ENCODE peak calls at places on chromosomes 16 and 17, in six cellular contexts. Q is HCT116, X is K562, V is NT2/D1, F is GM12878, Y is H1. Z is an unnamed sample.

GRCh38 chr16:83356986-83357385 is 450.8 kb upstream of the HSBP1 start:
- DNase-seq in Q (no peak), X (no peak), V (no peak), F (no peak), Y (no peak), Z (no peak)

GRCh38 chr16:49725651-49726050 is 130.3 kb downstream of the ZNF423 start:
- DNase-seq in Q (no peak), X (no peak), V (no peak), F (no peak), Y (no peak), Z (no peak)

GRCh38 chr16:67936124-67936875 is at the start of gene PSMB10:
- DNase-seq in Q (no peak), X (peak), V (no peak), F (no peak), Y (peak), Z (peak)

GRCh38 chr17:79808763-79809529 is 12.1 kb upstream of the CBX8 start:
- DNase-seq in Q (peak), X (no peak), V (no peak), F (no peak), Y (peak), Z (peak)

GRCh38 chr17:57213180-57213825 is 43.0 kb upstream of the MSI2 start:
- DNase-seq in Q (no peak), X (peak), V (no peak), F (no peak), Y (no peak), Z (no peak)

GRCh38 chr17:76053230-76054111 is 18.8 kb downstream of the SRP68 start:
- DNase-seq in Q (peak), X (no peak), V (no peak), F (no peak), Y (no peak), Z (no peak)

GRCh38 chr16:53372942-53373871 is 61.1 kb upstream of the RBL2 start:
- DNase-seq in Q (peak), X (peak), V (peak), F (no peak), Y (peak), Z (no peak)

GRCh38 chr17:78935419-78936323 is 10.5 kb upstream of the TIMP2 start:
- DNase-seq in Q (no peak), X (no peak), V (no peak), F (no peak), Y (no peak), Z (no peak)

GRCh38 chr17:73231363-73231762 is 30.3 kb downstream of the CPSF4L start:
- DNase-seq in Q (no peak), X (no peak), V (no peak), F (no peak), Y (no peak), Z (no peak)

GRCh38 chr17:7133424-7133823 is 18.8 kb upstream of the ASGR2 start:
- DNase-seq in Q (no peak), X (peak), V (peak), F (peak), Y (no peak), Z (peak)

GRCh38 chr17:71601894-71602504 is 518.8 kb upstream of the SOX9 start:
- DNase-seq in Q (no peak), X (no peak), V (no peak), F (no peak), Y (no peak), Z (no peak)

GRCh38 chr16:24035127-24035842 is 199.5 kb downstream of the PRKCB start:
- DNase-seq in Q (no peak), X (peak), V (no peak), F (no peak), Y (no peak), Z (no peak)

GRCh38 chr16:24036038-24036543 is 200.3 kb downstream of the PRKCB start:
- DNase-seq in Q (no peak), X (no peak), V (no peak), F (no peak), Y (no peak), Z (no peak)

GRCh38 chr16:24041834-24042631 is 206.2 kb downstream of the PRKCB start:
- DNase-seq in Q (peak), X (peak), V (peak), F (peak), Y (peak), Z (peak)

GRCh38 chr16:24037335-24037734 is 201.6 kb downstream of the PRKCB start:
- DNase-seq in Q (no peak), X (no peak), V (no peak), F (no peak), Y (no peak), Z (no peak)

DNA sequence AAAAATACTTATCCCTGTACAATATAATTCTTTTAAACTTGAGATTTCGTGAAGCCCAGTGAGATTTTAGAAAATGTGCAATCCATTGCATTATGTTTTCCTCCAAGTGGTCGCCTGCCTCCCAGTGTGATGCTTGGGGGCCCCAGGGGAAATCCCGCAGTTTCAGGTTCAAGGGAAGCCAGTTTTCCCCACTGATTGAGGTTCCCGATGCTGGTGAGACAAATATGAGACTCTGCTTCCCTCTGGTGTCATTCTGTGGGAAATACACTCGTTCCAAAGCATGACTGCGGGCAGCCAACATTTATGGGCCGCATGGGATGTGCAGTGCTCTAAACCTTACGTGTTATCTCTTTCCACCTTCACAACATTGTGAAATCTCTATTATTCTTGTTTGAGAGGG is 200.8 kb downstream of the PRKCB start:
- DNase-seq in Q (peak), X (peak), V (peak), F (no peak), Y (peak), Z (peak)
- TF ChIP-seq ZNF274 in Q (no peak), X (no peak), V (no peak), F (no peak), Y (no peak), Z (no peak)

DNA sequence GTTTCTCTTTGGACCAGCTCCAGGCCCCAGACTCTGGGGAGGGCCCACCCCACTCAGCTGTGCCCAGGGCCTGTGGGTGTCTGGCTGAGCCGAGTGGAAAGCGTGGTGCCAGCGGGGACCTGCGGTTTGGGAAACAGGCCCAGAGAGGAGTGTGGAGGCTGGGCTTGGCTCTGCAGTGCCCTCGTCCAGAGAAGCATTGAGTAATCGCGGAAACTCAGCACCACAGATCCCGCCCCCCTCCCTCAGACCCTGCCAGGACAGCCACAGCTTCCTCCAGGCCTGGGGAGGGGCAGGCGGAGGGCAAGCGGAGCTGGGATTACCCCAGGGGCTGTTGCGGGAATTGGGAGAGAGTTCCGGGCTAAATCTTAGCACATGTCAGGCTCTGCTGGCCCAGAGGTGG is 14.6 kb upstream of the PITPNA start:
- DNase-seq in Q (no peak), X (no peak), V (no peak), F (no peak), Y (no peak), Z (peak)
- TF ChIP-seq ZNF274 in Q (no peak), X (no peak), V (no peak), F (no peak), Y (no peak), Z (no peak)

GRCh38 chr17:44636562-44636961 is 19.7 kb upstream of the MEIOC start:
- DNase-seq in Q (peak), X (no peak), V (no peak), F (no peak), Y (no peak), Z (peak)
- TF ChIP-seq ZNF274 in Q (no peak), X (no peak), V (no peak), F (no peak), Y (no peak), Z (no peak)

GRCh38 chr17:77690271-77691161 is 268.0 kb upstream of the TNRC6C start:
- DNase-seq in Q (no peak), X (no peak), V (no peak), F (no peak), Y (no peak), Z (no peak)
- TF ChIP-seq ZNF274 in Q (no peak), X (no peak), V (no peak), F (no peak), Y (no peak), Z (no peak)

GRCh38 chr16:29664133-29664912 is 1.3 kb downstream of the SPN start:
- DNase-seq in Q (no peak), X (peak), V (no peak), F (no peak), Y (no peak), Z (no peak)
- TF ChIP-seq ZNF274 in Q (no peak), X (no peak), V (no peak), F (no peak), Y (no peak), Z (peak)

DNA sequence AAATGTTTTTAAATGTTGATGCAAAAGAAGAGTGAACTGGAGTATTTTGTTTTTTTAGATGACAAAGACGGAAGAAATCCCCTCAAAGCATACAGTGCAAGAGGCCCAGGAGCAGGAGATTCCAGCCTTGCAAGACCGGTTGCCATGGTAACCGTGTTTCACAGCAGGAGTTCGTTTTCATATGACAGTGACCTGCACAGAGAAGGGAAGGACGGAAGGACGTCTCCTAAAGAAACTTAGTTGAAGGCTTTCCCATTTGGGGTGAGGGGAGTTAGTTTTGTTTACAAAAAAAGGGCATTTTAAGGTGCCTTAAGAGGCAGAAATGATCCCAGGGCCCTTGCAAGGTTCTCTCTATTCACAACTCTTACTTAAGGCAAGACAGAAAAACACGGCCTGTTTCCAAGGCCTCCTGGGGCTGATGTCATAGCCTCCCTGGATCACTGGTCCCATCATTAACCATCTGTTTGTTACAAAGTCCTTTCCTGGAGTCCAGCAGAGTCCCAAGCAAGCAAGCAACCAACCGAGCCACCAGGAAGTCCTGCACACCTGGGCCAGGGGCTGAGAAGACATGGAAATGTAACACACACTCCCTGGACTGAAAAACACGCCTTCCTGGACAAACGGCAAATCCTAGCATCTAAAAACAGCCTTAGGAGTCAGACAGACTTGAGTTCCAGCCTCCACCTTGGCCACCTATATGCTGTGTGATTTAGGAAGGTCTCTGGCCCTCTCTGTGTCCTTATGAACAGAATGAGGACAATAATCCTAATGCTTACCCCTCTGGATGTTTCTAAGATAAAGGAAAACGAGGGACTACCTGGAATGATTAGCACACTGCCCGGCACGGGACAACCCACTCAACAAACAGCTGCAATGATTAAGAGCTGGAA is 30.3 kb upstream of the RPH3AL start:
- DNase-seq in Q (no peak), X (no peak), V (peak), F (no peak), Y (peak), Z (peak)
- TF ChIP-seq ZNF274 in Q (no peak), X (no peak), V (no peak), F (no peak), Y (no peak), Z (no peak)

GRCh38 chr17:4147751-4148310 is 4.8 kb downstream of the CYB5D2 start:
- DNase-seq in Q (no peak), X (no peak), V (no peak), F (no peak), Y (no peak), Z (no peak)
- TF ChIP-seq ZNF274 in Q (no peak), X (no peak), V (no peak), F (no peak), Y (no peak), Z (no peak)

DNA sequence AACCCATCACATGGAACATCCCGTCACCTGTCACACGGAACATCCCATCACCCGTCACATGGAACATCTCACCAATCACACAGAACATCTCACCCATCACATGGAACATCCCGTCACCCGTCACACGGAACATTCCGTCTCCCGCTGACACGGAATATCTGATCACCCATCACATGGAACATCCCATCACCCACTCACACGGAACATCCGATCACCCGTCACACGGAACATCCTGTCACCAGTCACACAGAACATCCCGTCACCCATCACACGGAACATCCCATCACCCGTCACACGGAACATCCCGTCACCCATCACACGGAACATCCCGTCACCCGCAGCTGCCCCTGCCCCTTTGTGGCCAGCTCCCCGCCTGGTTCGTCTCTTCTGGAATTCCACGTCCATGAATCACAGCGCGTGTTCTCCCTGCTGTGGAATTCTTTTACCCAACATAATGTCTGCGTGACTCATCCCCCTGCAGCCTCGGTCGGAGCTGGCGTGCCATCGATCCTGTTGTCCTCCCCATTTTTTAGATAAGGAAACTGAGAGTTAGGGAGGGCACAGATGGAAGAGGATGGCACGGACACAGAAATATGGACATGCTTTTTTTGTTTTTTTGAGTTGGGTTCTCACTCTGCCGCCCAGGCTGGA is 5.6 kb downstream of the CPNE7 start:
- DNase-seq in Q (peak), X (no peak), V (no peak), F (no peak), Y (no peak), Z (peak)
- TF ChIP-seq ZNF274 in Q (no peak), X (no peak), V (no peak), F (no peak), Y (no peak), Z (no peak)

DNA sequence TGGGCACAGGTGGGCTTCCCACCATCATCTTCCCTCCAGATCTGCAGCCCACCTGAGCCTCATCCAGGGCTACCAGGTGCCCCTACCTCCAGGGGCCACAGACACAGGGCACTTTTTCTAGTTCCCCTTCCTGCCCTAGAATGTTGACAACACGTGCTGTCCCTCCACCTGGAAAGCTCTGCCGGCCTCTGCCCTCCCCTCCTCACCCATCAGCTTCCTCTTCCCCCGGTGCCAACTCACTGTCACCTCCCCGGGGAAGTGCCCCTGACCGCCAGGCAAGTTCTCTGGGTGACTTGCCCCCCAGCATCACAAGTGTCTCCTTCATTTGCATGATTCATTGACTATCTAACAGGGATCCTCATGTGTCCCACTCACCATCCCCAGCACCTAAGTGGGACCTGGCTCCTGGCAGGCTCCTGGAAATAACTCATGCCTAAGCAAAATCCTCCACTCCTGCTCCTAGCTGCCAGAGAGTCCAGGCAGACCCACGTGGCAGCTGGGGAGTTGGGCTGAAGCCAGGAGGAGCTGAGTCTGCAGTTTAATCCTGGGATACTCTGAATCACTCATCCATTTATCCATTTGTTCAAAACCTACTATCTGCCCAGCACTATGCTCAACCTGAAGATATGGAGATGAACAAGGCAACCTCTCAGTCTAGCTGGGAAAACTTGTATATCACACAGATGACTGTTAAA is 304.4 kb downstream of the FOXL1 start:
- DNase-seq in Q (no peak), X (no peak), V (no peak), F (no peak), Y (no peak), Z (no peak)
- TF ChIP-seq ZNF274 in Q (no peak), X (no peak), V (no peak), F (no peak), Y (no peak), Z (no peak)

DNA sequence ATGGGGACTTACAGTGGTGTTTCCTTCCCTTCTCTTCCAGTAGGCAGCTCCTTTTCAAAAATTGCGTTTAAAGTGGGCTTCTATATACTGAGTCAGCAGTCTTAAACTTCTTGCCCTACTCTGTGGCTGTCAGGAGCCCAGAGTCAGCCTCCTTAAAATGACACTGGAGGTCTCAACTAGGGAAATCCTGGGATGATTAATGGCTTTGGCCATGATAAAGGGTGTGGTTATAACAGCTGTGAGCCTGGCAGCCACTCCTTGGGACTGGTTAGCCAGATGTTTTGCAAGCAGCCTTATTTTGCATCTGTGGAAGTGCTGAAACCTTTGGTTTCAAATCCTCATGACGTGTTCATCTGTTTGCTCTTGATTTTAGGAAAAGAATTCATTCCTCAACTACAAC is 25.0 kb downstream of the TAC4 start:
- DNase-seq in Q (no peak), X (peak), V (no peak), F (no peak), Y (no peak), Z (no peak)
- TF ChIP-seq ZNF274 in Q (no peak), X (no peak), V (no peak), F (no peak), Y (no peak), Z (no peak)